ENCODE peak calls at places on chromosomes 13 and 19, in seven cellular contexts. F is amniotic epithelial cell, U is thoracic aorta, H is HFFc6, C is neural progenitor cell, I is NCI-H460, W is NCI-H1436. N is an unnamed sample.

GRCh38 chr13:92175330-92175729 is 776.9 kb downstream of the GPC5 start:
- DNase-seq in U (no peak), I (peak), C (peak), F (peak), H (no peak), W (no peak), N (peak)

GRCh38 chr19:41994521-41994971 is 516 bp upstream of the ATP1A3 start:
- DNase-seq in H (no peak), F (no peak), I (no peak), W (peak), C (no peak), U (no peak), N (no peak)

GRCh38 chr19:30675086-30675485 is 302.9 kb downstream of the ZNF536 start:
- DNase-seq in W (no peak), I (no peak), U (no peak), C (no peak), H (no peak), F (no peak), N (no peak)

GRCh38 chr19:54407780-54408179 is 7.5 kb upstream of the TTYH1 start:
- DNase-seq in F (no peak), I (no peak), U (no peak), C (no peak), H (no peak), W (no peak), N (no peak)

GRCh38 chr19:33152178-33152577 is 20.3 kb downstream of the WDR88 start:
- DNase-seq in W (no peak), U (no peak), F (peak), I (no peak), H (no peak), C (no peak), N (peak)

GRCh38 chr19:42121036-42121621 is 11.1 kb downstream of the POU2F2 start:
- DNase-seq in W (no peak), U (no peak), H (no peak), I (no peak), F (no peak), C (no peak), N (no peak)

GRCh38 chr13:40404967-40405716 is 261.3 kb downstream of the FOXO1 start:
- DNase-seq in U (no peak), W (no peak), I (no peak), H (no peak), F (no peak), C (no peak), N (no peak)

GRCh38 chr13:31638577-31638976 is 100.7 kb upstream of the RXFP2 start:
- DNase-seq in H (peak), W (no peak), F (peak), I (no peak), C (no peak), U (no peak), N (peak)

GRCh38 chr13:99075268-99076191 is 97.7 kb upstream of the DOCK9 start:
- DNase-seq in H (no peak), U (no peak), W (no peak), F (no peak), I (no peak), C (no peak), N (no peak)

GRCh38 chr19:5958074-5958850 is 19.7 kb downstream of the RANBP3 start:
- DNase-seq in U (no peak), W (no peak), F (no peak), C (no peak), H (no peak), I (no peak), N (peak)

GRCh38 chr13:99380402-99380801 is 73.2 kb upstream of the GPR183 start:
- DNase-seq in F (no peak), U (no peak), I (no peak), C (no peak), H (no peak), W (no peak), N (no peak)

GRCh38 chr13:88617176-88617575 is 946.0 kb downstream of the SLITRK5 start:
- DNase-seq in C (no peak), U (no peak), H (no peak), I (no peak), W (no peak), F (no peak), N (no peak)

GRCh38 chr19:17757125-17757524 is 5.8 kb downstream of the FCHO1 start:
- DNase-seq in H (peak), I (no peak), W (no peak), U (no peak), F (peak), C (no peak), N (peak)

GRCh38 chr19:43776285-43776684 is 4.5 kb downstream of the KCNN4 start:
- DNase-seq in C (no peak), H (no peak), W (no peak), U (no peak), I (no peak), F (no peak), N (no peak)

GRCh38 chr19:30669329-30670010 is 297.3 kb downstream of the ZNF536 start:
- DNase-seq in H (peak), U (no peak), F (peak), I (peak), W (peak), C (peak), N (peak)

GRCh38 chr19:32373614-32374295 is 28.3 kb downstream of the ZNF507 start:
- DNase-seq in C (no peak), W (no peak), U (peak), F (peak), H (peak), I (peak), N (peak)

GRCh38 chr13:79659161-79659560 is 178.2 kb downstream of the NDFIP2 start:
- DNase-seq in H (no peak), I (no peak), U (no peak), W (no peak), C (peak), F (peak), N (peak)

GRCh38 chr19:5407356-5407755 is 47.9 kb upstream of the ZNRF4 start:
- DNase-seq in H (peak), U (no peak), C (peak), W (no peak), F (peak), I (peak), N (no peak)

GRCh38 chr13:33509642-33510229 is 224.2 kb upstream of the STARD13 start:
- DNase-seq in U (no peak), I (no peak), H (peak), W (no peak), C (peak), F (no peak), N (peak)

GRCh38 chr19:2171349-2172145 is 7.8 kb downstream of the DOT1L start:
- DNase-seq in H (no peak), U (no peak), W (peak), I (no peak), C (peak), F (peak), N (no peak)

GRCh38 chr13:101545521-101545920 is 93.0 kb downstream of the ITGBL1 start:
- DNase-seq in C (no peak), U (no peak), H (peak), F (peak), I (no peak), W (no peak), N (no peak)

GRCh38 chr19:54178581-54179261 is 5.8 kb upstream of the TMC4 start:
- DNase-seq in W (peak), I (no peak), U (no peak), C (peak), F (no peak), H (no peak), N (no peak)

GRCh38 chr19:1270168-1270853 is 1.2 kb downstream of the CIRBP start:
- DNase-seq in F (no peak), H (no peak), W (no peak), I (no peak), C (no peak), U (no peak), N (no peak)

GRCh38 chr19:46784262-46785053 is 3.9 kb downstream of the SLC1A5 start:
- DNase-seq in I (peak), W (no peak), U (no peak), H (peak), C (peak), F (peak), N (peak)

GRCh38 chr13:26679945-26680516 is 80.6 kb downstream of the GPR12 start:
- DNase-seq in U (no peak), H (no peak), C (peak), W (no peak), F (no peak), I (no peak), N (no peak)

GRCh38 chr19:49809155-49809986 is 3.7 kb downstream of the FUZ start:
- DNase-seq in I (peak), U (no peak), F (peak), H (no peak), C (peak), W (no peak), N (no peak)

GRCh38 chr19:18006895-18007604 is 920 bp upstream of the ARRDC2 start:
- DNase-seq in C (peak), H (peak), I (peak), U (no peak), F (peak), W (peak), N (peak)

GRCh38 chr13:73228546-73228945 is 169.7 kb downstream of the KLF5 start:
- DNase-seq in H (peak), U (no peak), C (no peak), F (peak), I (no peak), W (no peak), N (peak)

N was measured in epithelial cell of esophagus.